ENCODE peak calls at places on chromosomes 7 and 10, in six cellular contexts. R is IMR-90, P is neuronal stem cell, B is H9, K is H1, C is trophoblast cell. Z is an unnamed sample.

GRCh38 chr7:108138911-108139310 is 8.8 kb upstream of the LAMB4 start:
- DNase-seq in K (no peak), R (no peak), B (no peak), C (no peak), P (no peak), Z (no peak)

GRCh38 chr10:8073696-8074416 is 19.4 kb downstream of the GATA3 start:
- DNase-seq in C (peak; percentile 66), R (no peak), P (no peak), K (no peak), B (no peak), Z (no peak)

GRCh38 chr10:93813507-93814465 is 56.0 kb downstream of the LGI1 start:
- DNase-seq in B (peak; percentile 72), C (peak; percentile 53), K (peak; percentile 41), P (no peak), R (peak; percentile 41), Z (peak; percentile 60)

GRCh38 chr10:44981172-44982113 is 2.8 kb upstream of the DEPP1 start:
- DNase-seq in K (no peak), C (peak; percentile 72), R (peak; percentile 92), P (no peak), B (no peak), Z (peak; percentile 90)

GRCh38 chr10:72045586-72045985 is 42.8 kb downstream of the SPOCK2 start:
- DNase-seq in B (no peak), R (no peak), C (no peak), P (no peak), K (no peak), Z (peak; percentile 29)

GRCh38 chr10:33772370-33773331 is 438.2 kb upstream of the NRP1 start:
- DNase-seq in B (peak; percentile 62), P (peak; percentile 39), K (peak; percentile 75), C (peak; percentile 3), R (no peak), Z (peak; percentile 7)

GRCh38 chr7:85186083-85186520 is 754 bp downstream of the SEMA3D start:
- DNase-seq in K (no peak), R (peak; percentile 49), C (no peak), B (peak; percentile 59), P (peak; percentile 47), Z (peak; percentile 70)

GRCh38 chr10:101287922-101288638 is 58.8 kb upstream of the LBX1 start:
- DNase-seq in C (peak; percentile 33), B (peak; percentile 86), R (peak; percentile 20), P (no peak), K (no peak), Z (peak; percentile 43)

GRCh38 chr10:71404510-71405295 is 8.0 kb downstream of the CDH23 start:
- DNase-seq in P (no peak), C (no peak), K (no peak), B (peak; percentile 58), R (no peak), Z (no peak)

GRCh38 chr10:15254808-15255655 is 86.5 kb upstream of the NMT2 start:
- DNase-seq in R (no peak), C (no peak), K (no peak), B (peak; percentile 42), P (no peak), Z (no peak)

DNA sequence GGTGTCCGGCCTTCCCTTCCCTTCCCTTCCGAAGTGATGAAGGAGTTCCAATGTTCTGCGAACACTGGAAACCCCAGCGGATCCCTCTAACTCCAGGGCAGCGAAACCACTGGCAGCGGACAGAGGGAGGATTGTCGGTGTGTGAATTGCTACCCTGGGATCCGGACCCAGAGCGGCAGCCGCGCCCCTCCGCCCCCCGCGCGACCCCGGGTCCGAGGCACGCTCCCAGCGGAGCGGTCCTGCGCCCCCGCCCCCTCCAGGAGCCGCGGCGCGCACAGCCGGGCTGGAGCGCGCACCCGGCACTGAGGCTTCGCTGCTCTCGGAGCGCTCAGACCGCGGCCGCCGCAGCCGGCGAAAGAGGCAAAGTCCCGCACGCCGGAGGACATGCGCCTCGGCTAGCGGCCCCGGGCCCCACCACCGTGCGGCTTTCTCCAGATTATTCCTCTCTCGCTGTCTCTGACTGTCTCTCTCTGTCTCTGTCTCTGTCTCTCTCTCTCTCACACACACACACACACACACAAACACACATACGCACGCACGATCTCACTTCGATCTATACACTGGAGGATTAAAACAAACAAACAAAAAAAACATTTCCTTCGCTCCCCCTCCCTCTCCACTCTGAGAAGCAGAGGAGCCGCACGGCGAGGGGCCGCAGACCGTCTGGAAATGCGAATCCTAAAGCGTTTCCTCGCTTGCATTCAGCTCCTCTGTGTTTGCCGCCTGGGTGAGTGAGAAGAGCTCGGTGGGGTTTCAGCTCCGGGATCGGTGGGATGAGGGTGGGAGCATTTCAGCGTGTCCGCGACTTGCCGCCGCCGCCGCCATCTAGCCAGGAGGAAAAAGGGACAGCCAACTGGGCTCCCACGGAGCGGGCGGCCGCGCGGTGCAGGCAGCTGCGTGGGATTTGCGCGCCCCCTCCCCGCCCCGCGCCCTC is at the start of gene PTPRZ1:
- DNase-seq in B (peak; percentile 77), C (peak; percentile 41), P (peak; percentile 97), K (peak; percentile 23), R (peak; percentile 2), Z (peak; percentile 38)
- H2BK5ac ChIP-seq in B (no peak within 1 kb of the TSS), C (no peak within 1 kb of the TSS), P (peak within 1 kb of the TSS; percentile 96), K (peak within 1 kb of the TSS; percentile 89), R (no peak within 1 kb of the TSS), Z (no peak within 1 kb of the TSS)

GRCh38 chr10:24724381-24725228 is 918 bp upstream of the ARHGAP21 start:
- DNase-seq in P (peak; percentile 96), C (peak; percentile 99), K (peak; percentile 83), R (peak; percentile 96), B (peak; percentile 96), Z (peak; percentile 98)
- H3K14ac ChIP-seq in P (peak overlapping the region; percentile 8), C (peak overlapping the region; percentile 92), K (peak overlapping the region; percentile 21), R (peak overlapping the region; percentile 98), B (no peak overlapping the region), Z (peak overlapping the region; percentile 99)

GRCh38 chr7:105690286-105690915 is 109.1 kb upstream of the EFCAB10 start:
- DNase-seq in B (peak; percentile 62), K (no peak), P (no peak), C (peak; percentile 57), R (no peak), Z (peak; percentile 17)

GRCh38 chr7:105691029-105691691 is 109.9 kb upstream of the EFCAB10 start:
- DNase-seq in P (no peak), R (peak; percentile 65), K (no peak), C (peak; percentile 11), B (peak; percentile 42), Z (peak; percentile 93)

GRCh38 chr7:105691692-105692564 is 110.6 kb upstream of the EFCAB10 start:
- DNase-seq in B (peak; percentile 67), C (peak; percentile 66), P (no peak), K (no peak), R (peak; percentile 88), Z (no peak)

GRCh38 chr7:105688617-105689016 is 107.3 kb upstream of the EFCAB10 start:
- DNase-seq in C (peak; percentile 62), K (no peak), R (no peak), B (no peak), P (no peak), Z (no peak)

DNA sequence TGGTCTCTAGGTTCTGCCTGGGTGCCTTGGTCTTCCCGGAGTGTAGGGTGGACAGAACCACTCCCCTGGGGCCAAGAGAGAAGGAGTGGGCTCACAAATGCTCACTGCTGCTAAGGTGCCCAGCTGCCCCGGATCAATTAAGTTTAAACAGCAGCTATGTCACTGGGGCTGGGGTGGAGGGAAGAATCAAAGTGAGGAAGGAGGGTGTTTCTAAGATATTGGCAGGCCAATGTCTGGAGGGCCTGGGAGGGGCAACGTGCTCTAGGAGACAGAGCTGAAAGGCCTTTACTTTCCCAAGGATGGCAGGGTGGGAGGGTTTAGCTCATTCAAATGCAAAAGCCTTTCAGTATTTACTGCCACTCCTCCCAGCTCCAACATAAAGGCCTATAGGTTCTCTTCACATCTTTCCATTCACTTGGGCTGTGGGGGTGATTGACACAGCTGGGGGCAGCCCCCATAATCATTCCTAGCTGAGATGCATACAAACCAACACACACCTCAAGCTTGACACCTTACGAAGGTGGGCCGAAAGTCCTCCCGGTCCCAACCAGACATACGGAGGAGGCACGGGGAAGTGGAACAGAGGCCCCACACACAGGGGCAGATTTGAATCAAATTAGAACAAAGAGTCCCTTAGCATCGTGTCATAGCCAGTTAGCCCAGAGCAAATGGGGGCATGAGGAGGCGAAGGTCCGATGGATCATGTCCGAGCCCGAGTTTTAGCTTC is 108.0 kb upstream of the EFCAB10 start:
- DNase-seq in K (peak; percentile 61), R (no peak), C (no peak), B (peak; percentile 93), P (no peak), Z (no peak)
- H2BK5ac ChIP-seq in K (peak overlapping the region; percentile 93), R (no peak overlapping the region), C (no peak overlapping the region), B (peak overlapping the region; percentile 5), P (no peak overlapping the region), Z (no peak overlapping the region)

GRCh38 chr10:73577788-73578187 is 13.4 kb downstream of the USP54 start:
- DNase-seq in R (peak; percentile 59), K (no peak), P (no peak), C (peak; percentile 81), B (no peak), Z (no peak)

GRCh38 chr10:73581912-73582311 is 9.2 kb downstream of the USP54 start:
- DNase-seq in C (no peak), R (no peak), B (no peak), K (no peak), P (peak; percentile 30), Z (no peak)

GRCh38 chr10:73576890-73577591 is 14.1 kb downstream of the USP54 start:
- DNase-seq in B (no peak), K (no peak), P (no peak), R (no peak), C (peak; percentile 9), Z (no peak)

GRCh38 chr10:73576178-73576889 is 14.8 kb downstream of the USP54 start:
- DNase-seq in C (no peak), K (no peak), R (peak; percentile 91), P (no peak), B (no peak), Z (peak; percentile 49)
- H3K14ac ChIP-seq in C (no peak overlapping the region), K (no peak overlapping the region), R (peak overlapping the region; percentile 49), P (no peak overlapping the region), B (no peak overlapping the region), Z (no peak overlapping the region)

DNA sequence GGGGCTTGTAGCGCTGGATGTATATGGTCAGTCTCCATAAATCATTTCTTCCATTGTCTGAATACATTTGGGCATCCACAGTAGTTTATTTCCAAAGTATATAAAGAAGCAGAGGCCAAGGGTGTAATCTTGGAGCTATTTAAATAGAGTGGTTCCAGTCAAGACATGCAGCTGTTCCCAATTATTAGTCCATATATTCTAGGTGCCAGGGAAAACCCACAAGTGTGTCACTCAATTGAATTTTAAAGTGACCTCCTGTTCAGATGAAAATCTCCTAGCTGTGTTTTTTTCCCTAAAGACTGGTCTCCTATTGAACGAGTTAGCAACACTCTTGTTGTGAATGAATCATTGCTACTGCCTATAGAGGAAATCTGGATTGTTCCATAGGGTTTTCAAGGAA is 260.2 kb upstream of the BMPER start:
- DNase-seq in C (no peak), R (no peak), P (no peak), K (no peak), B (no peak), Z (no peak)
- H2BK5ac ChIP-seq in C (no peak overlapping the region), R (no peak overlapping the region), P (no peak overlapping the region), K (no peak overlapping the region), B (no peak overlapping the region), Z (no peak overlapping the region)